ENCODE peak calls at places on chromosomes 7 and 10, in eight cellular contexts. X is RWPE1, F is hepatocyte, K is body of pancreas, T is AG09309, B is MCF 10A, Y is bronchial epithelial cell, N is vagina. M is an unnamed sample.

GRCh38 chr7:124085168-124085567 is 52.3 kb upstream of the TMEM229A start:
- DNase-seq in X (peak), F (peak), K (peak), T (no peak), B (peak), Y (peak), N (no peak), M (peak)

GRCh38 chr7:132557489-132558044 is 18.7 kb downstream of the PLXNA4 start:
- DNase-seq in X (no peak), F (peak), K (no peak), T (no peak), B (peak), Y (no peak), N (no peak), M (no peak)

GRCh38 chr10:58278274-58278961 is 9.5 kb downstream of the CISD1 start:
- DNase-seq in X (no peak), F (no peak), K (no peak), T (no peak), B (no peak), Y (no peak), N (no peak), M (no peak)

GRCh38 chr10:93475871-93476270 is 6.3 kb downstream of the MYOF start:
- DNase-seq in X (peak), F (no peak), K (no peak), T (no peak), B (peak), Y (peak), N (no peak), M (no peak)

GRCh38 chr7:111752022-111752582 is 189.8 kb upstream of the IMMP2L start:
- DNase-seq in X (peak), F (peak), K (peak), T (no peak), B (peak), Y (peak), N (no peak), M (peak)

GRCh38 chr10:97307441-97307840 is 11.6 kb upstream of the FRAT1 start:
- DNase-seq in X (no peak), F (no peak), K (no peak), T (no peak), B (no peak), Y (no peak), N (no peak), M (no peak)

GRCh38 chr10:125679436-125679835 is 3.5 kb downstream of the TEX36 start:
- DNase-seq in X (no peak), F (no peak), K (no peak), T (no peak), B (no peak), Y (no peak), N (no peak), M (no peak)

GRCh38 chr7:76191783-76192240 is 9.9 kb upstream of the SRRM3 start:
- DNase-seq in X (peak), F (peak), K (no peak), T (no peak), B (peak), Y (peak), N (no peak), M (peak)

GRCh38 chr10:120580651-120581259 is 123.7 kb downstream of the PLPP4 start:
- DNase-seq in X (no peak), F (peak), K (peak), T (no peak), B (no peak), Y (no peak), N (peak), M (peak)

GRCh38 chr7:27303021-27303420 is 60.4 kb downstream of the EVX1 start:
- DNase-seq in X (peak), F (peak), K (no peak), T (no peak), B (peak), Y (peak), N (no peak), M (no peak)

GRCh38 chr10:18216482-18216881 is 76.3 kb downstream of the CACNB2 start:
- DNase-seq in X (no peak), F (peak), K (peak), T (no peak), B (peak), Y (peak), N (no peak), M (no peak)

GRCh38 chr10:77796311-77796915 is 130.1 kb downstream of the DLG5 start:
- DNase-seq in X (no peak), F (no peak), K (no peak), T (no peak), B (no peak), Y (no peak), N (no peak), M (no peak)

GRCh38 chr10:122515588-122516231 is 44.8 kb upstream of the DMBT1 start:
- DNase-seq in X (no peak), F (no peak), K (no peak), T (no peak), B (peak), Y (peak), N (no peak), M (no peak)

GRCh38 chr7:123424463-123424862 is 109.9 kb downstream of the IQUB start:
- DNase-seq in X (no peak), F (no peak), K (no peak), T (no peak), B (no peak), Y (no peak), N (no peak), M (no peak)

GRCh38 chr10:97307866-97308780 is 10.9 kb upstream of the FRAT1 start:
- DNase-seq in X (no peak), F (no peak), K (no peak), T (no peak), B (no peak), Y (no peak), N (no peak), M (no peak)

GRCh38 chr10:22324413-22324812 is 3.5 kb downstream of the BMI1 start:
- DNase-seq in X (no peak), F (no peak), K (no peak), T (no peak), B (no peak), Y (no peak), N (no peak), M (no peak)

GRCh38 chr7:126657599-126658358 is 595.0 kb downstream of the GRM8 start:
- DNase-seq in X (no peak), F (peak), K (no peak), T (no peak), B (no peak), Y (peak), N (no peak), M (no peak)

GRCh38 chr7:110839866-110840265 is 251.1 kb upstream of the LRRN3 start:
- DNase-seq in X (no peak), F (peak), K (no peak), T (no peak), B (peak), Y (peak), N (no peak), M (peak)

GRCh38 chr7:91212592-91212991 is 51.6 kb upstream of the FZD1 start:
- DNase-seq in X (no peak), F (no peak), K (no peak), T (no peak), B (no peak), Y (no peak), N (no peak), M (no peak)

GRCh38 chr10:132110713-132111112 is 45.0 kb downstream of the JAKMIP3 start:
- DNase-seq in X (no peak), F (no peak), K (no peak), T (no peak), B (no peak), Y (no peak), N (no peak), M (no peak)

GRCh38 chr10:119724630-119725549 is 960 bp upstream of the INPP5F start:
- DNase-seq in X (no peak), F (no peak), K (peak), T (no peak), B (peak), Y (peak), N (no peak), M (no peak)

GRCh38 chr10:80555415-80555814 is 17.7 kb downstream of the SH2D4B start:
- DNase-seq in X (no peak), F (no peak), K (no peak), T (no peak), B (no peak), Y (no peak), N (no peak), M (no peak)

GRCh38 chr7:98294798-98295382 is 13.4 kb downstream of the BRI3 start:
- DNase-seq in X (peak), F (peak), K (peak), T (no peak), B (peak), Y (peak), N (no peak), M (peak)

GRCh38 chr10:84429926-84430520 is 101.6 kb downstream of the CCSER2 start:
- DNase-seq in X (peak), F (peak), K (peak), T (no peak), B (peak), Y (peak), N (no peak), M (peak)

GRCh38 chr7:22860784-22861482 is 38.3 kb upstream of the TOMM7 start:
- DNase-seq in X (no peak), F (no peak), K (no peak), T (no peak), B (peak), Y (no peak), N (no peak), M (peak)
- TF ChIP-seq CTCF in X (peak), F (no peak), K (no peak), T (peak), B (peak), Y (peak), N (no peak), M (peak)

DNA sequence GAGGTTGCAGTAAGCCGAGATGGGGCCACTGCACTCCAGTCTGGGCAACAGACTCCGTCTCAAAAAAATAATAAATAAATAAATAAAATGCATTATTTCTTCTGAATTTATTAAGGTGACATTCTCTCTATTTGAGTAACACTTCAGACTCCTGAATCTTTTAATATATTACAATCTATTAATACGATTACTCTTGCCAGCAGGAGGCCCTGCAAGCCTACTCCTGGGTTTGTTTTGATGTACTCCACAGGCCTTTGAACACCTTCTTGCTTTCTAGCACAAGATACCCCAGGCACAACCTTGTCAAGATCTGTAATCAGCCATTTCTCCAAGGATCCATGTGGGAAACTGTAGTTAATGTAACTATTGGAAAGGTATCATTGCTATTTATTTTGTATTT is 63.5 kb downstream of the COBL start:
- DNase-seq in X (peak), F (no peak), K (peak), T (no peak), B (peak), Y (no peak), N (no peak), M (peak)
- TF ChIP-seq CTCF in X (no peak), F (peak), K (peak), T (no peak), B (peak), Y (peak), N (no peak), M (no peak)

GRCh38 chr10:112026438-112026837 is 157.1 kb downstream of the GPAM start:
- DNase-seq in X (no peak), F (no peak), K (no peak), T (no peak), B (peak), Y (no peak), N (no peak), M (no peak)
- TF ChIP-seq CTCF in X (no peak), F (no peak), K (no peak), T (no peak), B (no peak), Y (no peak), N (no peak), M (no peak)

GRCh38 chr7:158958618-158959017 is 102.3 kb downstream of the DYNC2I1 start:
- DNase-seq in X (no peak), F (no peak), K (no peak), T (no peak), B (no peak), Y (no peak), N (no peak), M (no peak)

GRCh38 chr7:158959954-158960353 is 103.6 kb downstream of the DYNC2I1 start:
- DNase-seq in X (no peak), F (no peak), K (no peak), T (no peak), B (no peak), Y (no peak), N (no peak), M (no peak)

GRCh38 chr7:158957507-158957900 is 101.1 kb downstream of the DYNC2I1 start:
- DNase-seq in X (peak), F (no peak), K (no peak), T (no peak), B (no peak), Y (no peak), N (no peak), M (no peak)

GRCh38 chr7:158957921-158958471 is 101.6 kb downstream of the DYNC2I1 start:
- DNase-seq in X (peak), F (no peak), K (peak), T (no peak), B (peak), Y (peak), N (no peak), M (peak)

DNA sequence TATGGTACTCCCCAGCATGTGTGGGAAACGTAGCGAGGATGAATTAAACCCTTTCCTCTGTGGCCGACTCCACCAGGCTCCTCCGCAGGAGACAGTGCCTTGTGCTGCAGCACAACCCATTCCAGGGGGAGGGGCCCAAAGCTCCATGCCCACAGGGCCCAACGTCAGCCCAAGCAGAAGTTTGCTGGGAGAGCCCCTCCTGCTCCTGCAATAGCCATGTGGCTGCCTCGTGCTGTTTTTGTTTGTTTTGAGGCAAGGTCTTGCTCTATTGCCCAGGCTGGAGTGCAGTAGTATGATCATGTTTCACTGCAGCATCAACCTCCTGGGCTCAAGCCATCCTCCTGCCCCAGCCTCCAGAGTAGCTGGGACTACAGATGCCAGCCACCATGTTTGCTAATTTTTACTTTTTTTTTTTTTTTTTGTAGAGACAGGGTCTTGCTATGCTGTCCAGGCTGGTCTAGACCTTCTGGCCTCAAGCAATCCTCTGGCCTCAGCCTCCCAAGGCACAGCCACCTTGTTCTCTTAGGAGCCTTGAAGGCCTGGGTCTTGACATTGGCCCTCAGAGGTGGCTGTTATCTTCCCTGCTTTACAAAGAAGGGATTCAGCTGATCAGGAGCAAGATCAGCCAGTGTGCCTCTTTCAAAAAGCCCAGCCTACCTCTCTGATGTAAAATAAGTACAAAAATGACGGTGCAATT is 102.8 kb downstream of the DYNC2I1 start:
- DNase-seq in X (no peak), F (no peak), K (no peak), T (no peak), B (no peak), Y (no peak), N (no peak), M (no peak)
- TF ChIP-seq CTCF in X (no peak), F (no peak), K (no peak), T (no peak), B (no peak), Y (no peak), N (no peak), M (no peak)

GRCh38 chr10:43263551-43264323 is 3.1 kb downstream of the RASGEF1A start:
- DNase-seq in X (no peak), F (no peak), K (no peak), T (no peak), B (no peak), Y (no peak), N (no peak), M (peak)
- TF ChIP-seq CTCF in X (no peak), F (no peak), K (no peak), T (peak), B (peak), Y (peak), N (no peak), M (peak)

DNA sequence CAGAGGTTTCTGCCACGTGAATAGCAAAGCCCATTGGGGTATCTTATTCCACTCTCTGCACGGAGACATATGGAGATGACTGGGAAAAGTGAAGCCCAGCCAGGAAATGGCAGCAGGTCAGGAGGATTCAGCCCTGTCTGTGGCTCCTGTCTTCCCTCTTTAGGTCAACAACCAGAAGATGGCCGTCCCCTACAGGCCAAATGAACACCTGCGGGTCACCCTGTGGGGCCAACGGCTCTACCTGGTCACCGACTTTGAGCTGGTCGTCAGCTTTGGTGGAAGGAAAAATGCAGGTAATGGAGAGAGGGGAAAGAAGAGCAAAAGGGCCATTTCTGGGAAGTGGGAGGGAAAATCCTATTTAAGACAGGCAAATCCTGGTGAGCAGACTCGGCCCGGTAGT is 38.3 kb downstream of the EPHB4 start:
- DNase-seq in X (no peak), F (no peak), K (no peak), T (no peak), B (no peak), Y (no peak), N (no peak), M (no peak)
- TF ChIP-seq CTCF in X (no peak), F (no peak), K (no peak), T (no peak), B (peak), Y (no peak), N (no peak), M (no peak)

M was measured in Calu3.